ENCODE peak calls at places on chromosomes 16 and 17, in nine cellular contexts. P is transverse colon; Y is tibial artery; Q is suprapubic skin; I is left ventricle myocardium inferior; K is MM.1S; L is CD4-positive, alpha-beta memory T cell; R is CD8-positive, alpha-beta memory T cell; N is HCT116. H is an unnamed sample.

GRCh38 chr17:75652934-75653549 is 13.9 kb downstream of the RECQL5 start:
- DNase-seq in P (no peak), Y (peak), Q (no peak), I (no peak), K (peak), L (peak), R (no peak), N (no peak), H (peak)

GRCh38 chr17:19443148-19443547 is 32.1 kb downstream of the RNF112 start:
- DNase-seq in P (no peak), Y (no peak), Q (no peak), I (no peak), K (no peak), L (no peak), R (no peak), N (no peak), H (no peak)

GRCh38 chr17:72646176-72646575 is 446.3 kb downstream of the SLC39A11 start:
- DNase-seq in P (no peak), Y (no peak), Q (no peak), I (no peak), K (no peak), L (no peak), R (no peak), N (no peak), H (no peak)

GRCh38 chr16:54938351-54939346 is 8.0 kb downstream of the IRX5 start:
- DNase-seq in P (no peak), Y (no peak), Q (no peak), I (no peak), K (no peak), L (no peak), R (no peak), N (no peak), H (peak)

GRCh38 chr16:67104061-67104460 is 5.7 kb upstream of the PHAF1 start:
- DNase-seq in P (no peak), Y (peak), Q (no peak), I (no peak), K (no peak), L (no peak), R (no peak), N (no peak), H (no peak)

GRCh38 chr17:64262422-64263260 is at the start of gene TEX2:
- DNase-seq in P (peak), Y (peak), Q (peak), I (peak), K (peak), L (peak), R (peak), N (no peak), H (peak)

GRCh38 chr16:57530104-57530522 is 6.3 kb downstream of the CCDC102A start:
- DNase-seq in P (peak), Y (peak), Q (peak), I (peak), K (no peak), L (peak), R (peak), N (no peak), H (peak)

GRCh38 chr16:49469930-49470451 is 96.4 kb downstream of the C16orf78 start:
- DNase-seq in P (no peak), Y (peak), Q (peak), I (no peak), K (no peak), L (no peak), R (no peak), N (no peak), H (peak)

GRCh38 chr17:36937961-36938565 is 788 bp downstream of the LHX1 start:
- DNase-seq in P (no peak), Y (no peak), Q (no peak), I (no peak), K (no peak), L (peak), R (no peak), N (no peak), H (no peak)

GRCh38 chr17:1498869-1499268 is 6.4 kb upstream of the MYO1C start:
- DNase-seq in P (no peak), Y (no peak), Q (no peak), I (no peak), K (no peak), L (no peak), R (no peak), N (no peak), H (no peak)

GRCh38 chr16:79093554-79093967 is 507.0 kb downstream of the MAF start:
- DNase-seq in P (peak), Y (no peak), Q (no peak), I (no peak), K (no peak), L (peak), R (peak), N (no peak), H (peak)

GRCh38 chr17:80372922-80373570 is 41.9 kb upstream of the ENDOV start:
- DNase-seq in P (no peak), Y (no peak), Q (no peak), I (no peak), K (no peak), L (no peak), R (no peak), N (no peak), H (no peak)

GRCh38 chr16:88810868-88811599 is 694 bp downstream of the APRT start:
- DNase-seq in P (peak), Y (peak), Q (no peak), I (peak), K (peak), L (peak), R (peak), N (peak), H (peak)

GRCh38 chr17:32525116-32525515 is 38.3 kb downstream of the CDK5R1 start:
- DNase-seq in P (no peak), Y (no peak), Q (peak), I (no peak), K (no peak), L (no peak), R (no peak), N (no peak), H (no peak)

GRCh38 chr16:23368469-23368868 is 66.4 kb downstream of the SCNN1B start:
- DNase-seq in P (no peak), Y (no peak), Q (no peak), I (no peak), K (no peak), L (no peak), R (no peak), N (peak), H (no peak)

GRCh38 chr17:6654816-6655731 is 3.5 kb downstream of the C17orf100 start:
- DNase-seq in P (peak), Y (no peak), Q (no peak), I (no peak), K (no peak), L (no peak), R (no peak), N (no peak), H (peak)

DNA sequence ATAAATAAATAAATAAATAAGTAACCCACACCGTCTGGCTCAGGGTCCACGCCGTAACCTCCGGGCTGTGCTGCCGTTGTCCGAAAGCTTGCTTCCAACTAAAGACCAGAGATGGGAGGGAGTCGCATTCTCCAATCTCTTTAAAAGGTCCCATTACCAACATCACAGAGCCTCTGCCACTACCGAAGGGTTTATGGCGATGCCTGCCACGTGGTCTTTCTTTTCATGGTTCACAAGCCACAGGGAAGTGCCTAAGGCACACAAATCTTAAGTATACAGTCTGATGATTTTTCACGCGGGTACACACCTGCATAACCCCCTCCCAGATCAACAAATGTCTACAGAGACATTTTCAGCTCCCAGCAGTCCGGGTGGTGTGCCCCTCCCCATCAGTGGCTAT is 1.4 kb downstream of the COTL1 start:
- DNase-seq in P (peak), Y (no peak), Q (no peak), I (no peak), K (no peak), L (peak), R (no peak), N (no peak), H (no peak)
- H3K27ac ChIP-seq in P (peak), Y (no peak), Q (no peak), I (no peak), K (no peak), L (peak), R (peak), N (no peak), H (peak)

DNA sequence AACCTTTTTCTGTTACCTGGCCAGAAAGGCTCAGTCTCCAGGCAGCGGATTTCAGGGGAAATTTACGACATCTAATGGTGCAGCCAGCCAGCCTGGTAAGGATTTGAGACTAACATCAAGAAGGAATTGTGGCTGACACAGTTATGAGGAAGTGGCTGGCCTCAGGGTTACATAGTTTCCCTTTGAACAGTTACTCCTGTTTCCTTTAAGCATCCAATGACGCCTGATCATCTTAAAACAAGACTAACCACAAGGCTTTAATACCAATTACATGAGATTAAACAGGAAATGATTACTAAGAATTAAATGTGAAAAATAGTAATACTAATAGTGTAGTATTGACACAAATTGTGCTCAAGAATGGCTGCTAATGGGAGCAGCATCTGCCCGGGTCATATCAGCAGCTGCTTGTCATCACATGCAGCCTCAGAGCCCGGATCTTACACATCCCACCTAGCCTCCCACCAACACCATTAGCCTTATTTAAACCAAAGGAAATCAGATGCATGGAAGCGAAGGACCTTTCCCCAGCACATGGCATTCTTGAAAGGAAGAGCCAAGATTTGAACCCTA is 431.8 kb downstream of the PMP22 start:
- DNase-seq in P (no peak), Y (no peak), Q (no peak), I (no peak), K (no peak), L (no peak), R (no peak), N (no peak), H (no peak)
- H3K27ac ChIP-seq in P (no peak), Y (no peak), Q (no peak), I (no peak), K (no peak), L (no peak), R (no peak), N (no peak), H (no peak)

DNA sequence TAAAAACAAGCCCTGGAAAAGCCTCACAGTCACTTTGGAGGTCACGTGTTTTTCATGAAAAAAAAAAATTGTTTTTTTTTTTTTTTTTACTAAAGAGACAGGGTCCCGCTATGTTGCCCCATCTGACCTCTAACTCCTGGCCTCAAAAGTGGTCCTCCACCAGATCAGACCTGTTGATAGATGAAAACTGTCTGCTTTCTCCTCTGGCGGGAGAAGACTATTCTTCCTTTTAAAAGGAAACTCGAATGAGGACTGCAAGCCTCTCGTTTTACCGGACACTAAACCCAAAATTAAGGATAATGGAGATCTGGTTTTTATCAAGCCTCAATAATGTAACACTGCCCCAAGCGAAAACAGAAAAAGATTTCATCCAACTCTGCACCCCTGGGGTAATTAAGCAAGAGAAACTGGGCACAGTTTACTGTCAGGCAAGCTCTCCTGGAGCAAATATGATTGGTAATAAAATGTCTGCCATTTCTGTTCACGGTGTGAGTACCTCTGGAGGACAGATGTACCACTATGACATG is 25.8 kb downstream of the ZCCHC14 start:
- DNase-seq in P (no peak), Y (no peak), Q (no peak), I (no peak), K (no peak), L (no peak), R (no peak), N (no peak), H (no peak)
- H3K27ac ChIP-seq in P (peak), Y (no peak), Q (no peak), I (peak), K (no peak), L (no peak), R (no peak), N (no peak), H (no peak)

DNA sequence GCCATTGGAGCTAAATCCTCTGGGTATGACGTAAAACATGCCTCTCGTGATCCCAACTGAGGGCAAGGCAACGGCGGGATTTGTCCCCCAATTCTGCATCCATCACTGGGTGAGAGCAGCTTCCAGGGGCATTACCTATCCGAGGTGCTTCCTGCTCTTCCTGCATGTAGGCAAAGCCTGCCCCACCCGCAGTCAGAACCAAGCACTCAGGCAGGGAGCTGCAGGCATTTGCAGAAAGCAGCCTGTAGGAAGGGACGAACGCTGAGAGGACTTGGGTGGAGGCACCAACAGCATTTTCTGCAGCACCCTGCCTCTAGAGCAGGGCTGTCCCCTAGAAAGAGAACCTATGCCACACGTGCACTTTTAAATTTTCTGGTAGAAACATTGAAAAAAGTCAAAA is 5.4 kb downstream of the BCO1 start:
- DNase-seq in P (no peak), Y (no peak), Q (no peak), I (no peak), K (no peak), L (no peak), R (no peak), N (no peak), H (no peak)
- H3K27ac ChIP-seq in P (no peak), Y (no peak), Q (no peak), I (no peak), K (no peak), L (no peak), R (no peak), N (no peak), H (no peak)

DNA sequence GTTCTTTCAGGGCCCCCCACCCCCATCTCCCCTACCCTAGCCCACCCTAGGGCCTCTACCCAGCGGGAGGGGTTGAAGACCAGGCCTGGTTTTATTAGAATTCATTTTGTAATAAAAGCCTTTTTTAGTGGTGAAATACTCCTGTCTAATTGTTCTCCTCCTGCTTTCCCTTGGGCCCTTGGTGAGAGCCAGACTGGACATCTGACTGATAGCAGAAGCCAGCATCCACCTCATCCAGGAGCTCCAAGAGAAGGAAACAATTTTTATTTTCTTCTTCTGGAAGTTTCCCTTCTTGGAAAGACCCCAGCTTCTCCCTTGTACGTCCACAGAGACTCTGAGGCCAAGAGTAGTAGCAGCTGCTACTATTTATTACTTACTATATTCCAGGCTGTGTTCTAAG is 4.1 kb upstream of the PHKG2 start:
- DNase-seq in P (no peak), Y (no peak), Q (no peak), I (peak), K (no peak), L (no peak), R (no peak), N (no peak), H (no peak)
- H3K27ac ChIP-seq in P (peak), Y (no peak), Q (no peak), I (peak), K (no peak), L (no peak), R (no peak), N (no peak), H (no peak)

DNA sequence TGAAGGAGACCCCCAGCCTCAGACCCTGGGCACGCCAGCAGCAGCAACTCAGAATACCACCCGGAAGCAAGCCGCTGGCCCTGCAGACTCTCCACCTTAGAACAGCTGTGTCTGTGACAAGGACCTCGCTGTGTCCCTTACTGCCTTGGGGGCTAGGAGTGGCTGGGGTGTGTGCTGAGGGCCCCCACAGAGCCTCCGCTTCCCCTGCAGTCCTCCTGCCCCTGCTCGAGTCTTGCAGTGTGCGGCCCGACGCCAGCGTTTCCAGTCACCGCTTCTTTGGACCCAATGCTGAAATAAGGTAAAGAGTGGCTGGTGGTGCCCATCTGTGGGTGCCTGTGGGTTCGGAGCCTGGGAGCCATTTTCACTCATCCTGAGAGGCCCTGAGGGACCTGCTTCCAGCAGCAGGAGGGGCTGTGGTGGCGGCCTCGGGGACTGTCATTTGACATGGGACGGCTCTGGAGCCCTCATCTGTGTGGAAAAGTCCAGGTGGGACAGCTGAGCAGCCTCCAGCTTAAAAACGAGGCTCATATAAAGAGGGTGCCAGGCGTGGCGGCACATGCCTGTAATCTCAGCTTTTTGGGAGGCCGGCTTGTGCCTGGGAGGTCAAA is 14.7 kb upstream of the MC1R start:
- DNase-seq in P (no peak), Y (no peak), Q (no peak), I (no peak), K (no peak), L (no peak), R (no peak), N (no peak), H (no peak)
- H3K27ac ChIP-seq in P (no peak), Y (no peak), Q (no peak), I (no peak), K (no peak), L (no peak), R (no peak), N (no peak), H (no peak)

DNA sequence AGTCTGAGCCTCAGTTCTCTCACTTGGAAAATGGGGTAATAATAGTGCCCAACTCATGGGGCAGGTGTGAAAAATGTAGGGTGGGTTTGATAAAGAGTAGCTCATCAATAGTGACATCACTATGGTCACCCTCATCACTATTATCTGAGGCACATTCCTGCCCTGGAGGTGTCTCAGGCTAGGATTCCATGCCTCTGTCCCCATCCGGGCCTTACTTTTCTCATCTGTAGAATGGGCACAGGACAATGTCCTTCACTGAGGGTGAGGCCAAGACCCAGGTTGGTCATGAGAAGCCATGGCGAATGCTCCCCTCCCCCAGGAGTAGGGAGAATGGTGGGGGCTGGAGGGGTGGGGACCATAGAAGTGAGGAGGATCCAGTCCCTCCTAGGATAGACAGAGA is 30.5 kb downstream of the MYO15A start:
- DNase-seq in P (no peak), Y (no peak), Q (no peak), I (no peak), K (no peak), L (no peak), R (no peak), N (no peak), H (no peak)
- H3K27ac ChIP-seq in P (no peak), Y (no peak), Q (no peak), I (no peak), K (no peak), L (no peak), R (no peak), N (no peak), H (no peak)

DNA sequence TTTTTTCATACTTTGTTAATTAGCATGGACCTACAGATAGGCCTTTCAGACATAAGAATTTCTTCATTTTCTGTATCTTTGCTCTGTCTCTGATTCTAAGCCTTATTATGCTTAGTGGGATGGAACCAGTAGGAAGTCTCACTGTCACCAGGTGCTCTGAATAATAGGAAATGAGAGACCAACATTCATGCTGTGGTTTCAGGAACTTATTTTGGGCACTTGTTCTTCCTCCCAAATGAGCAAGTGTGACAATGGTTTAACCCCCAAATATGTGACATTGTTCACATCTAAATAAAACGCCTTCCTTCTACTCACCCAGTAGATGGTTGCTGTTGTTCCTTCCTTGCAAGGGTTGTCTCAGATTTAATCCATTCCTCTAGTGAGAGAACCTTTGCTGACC is 100.2 kb downstream of the SYCE1L start:
- DNase-seq in P (no peak), Y (no peak), Q (no peak), I (no peak), K (peak), L (no peak), R (no peak), N (no peak), H (no peak)
- H3K27ac ChIP-seq in P (no peak), Y (no peak), Q (no peak), I (no peak), K (peak), L (no peak), R (no peak), N (no peak), H (no peak)

GRCh38 chr16:81786868-81787267 is 7.8 kb downstream of the PLCG2 start:
- DNase-seq in P (no peak), Y (no peak), Q (no peak), I (no peak), K (no peak), L (no peak), R (no peak), N (no peak), H (no peak)
- H3K27ac ChIP-seq in P (no peak), Y (no peak), Q (no peak), I (no peak), K (no peak), L (no peak), R (no peak), N (no peak), H (no peak)

H was measured in upper lobe of right lung.